ENCODE peak calls at places on chromosomes 16 and 17, in four cellular contexts. T is K562, K is SK-N-SH, A is GM12878. P is an unnamed sample.
A peak's percentile ranks its signal among the peaks of the same experiment; 100 is the strongest.

GRCh38 chr16:56426585-56426984 is 1.2 kb upstream of the AMFR start:
- DNase-seq in K (no peak), A (no peak), T (no peak), P (peak; percentile 16)

GRCh38 chr16:86626284-86626683 is 47.9 kb downstream of the FOXL1 start:
- DNase-seq in K (no peak), A (no peak), T (no peak), P (no peak)

GRCh38 chr17:43827596-43827995 is 5.3 kb downstream of the MPP3 start:
- DNase-seq in K (no peak), T (no peak), A (no peak), P (no peak)

GRCh38 chr17:27579304-27579703 is 51.7 kb upstream of the LGALS9 start:
- DNase-seq in T (no peak), A (no peak), K (no peak), P (no peak)

GRCh38 chr17:73698966-73699365 is 54.7 kb upstream of the SDK2 start:
- DNase-seq in A (no peak), K (no peak), T (no peak), P (no peak)

GRCh38 chr16:65534121-65534528 is 412.3 kb upstream of the CDH11 start:
- DNase-seq in A (no peak), K (no peak), T (no peak), P (peak; percentile 43)

GRCh38 chr17:64384253-64385186 is 6.1 kb downstream of the PECAM1 start:
- DNase-seq in K (no peak), A (no peak), T (no peak), P (no peak)

GRCh38 chr16:21260870-21261791 is 17.0 kb downstream of the CRYM start:
- DNase-seq in K (no peak), T (peak; percentile 90), A (no peak), P (peak; percentile 94)

GRCh38 chr17:32281011-32281451 is 15.4 kb downstream of the RHBDL3 start:
- DNase-seq in A (no peak), T (no peak), K (no peak), P (no peak)

GRCh38 chr17:7748098-7748775 is 30.7 kb downstream of the DNAH2 start:
- DNase-seq in K (peak; percentile 62), A (no peak), T (no peak), P (peak; percentile 30)
- H2AFZ ChIP-seq in K (peak overlapping the region; percentile 79), A (no peak overlapping the region), T (no peak overlapping the region), P (peak overlapping the region; percentile 71)

DNA sequence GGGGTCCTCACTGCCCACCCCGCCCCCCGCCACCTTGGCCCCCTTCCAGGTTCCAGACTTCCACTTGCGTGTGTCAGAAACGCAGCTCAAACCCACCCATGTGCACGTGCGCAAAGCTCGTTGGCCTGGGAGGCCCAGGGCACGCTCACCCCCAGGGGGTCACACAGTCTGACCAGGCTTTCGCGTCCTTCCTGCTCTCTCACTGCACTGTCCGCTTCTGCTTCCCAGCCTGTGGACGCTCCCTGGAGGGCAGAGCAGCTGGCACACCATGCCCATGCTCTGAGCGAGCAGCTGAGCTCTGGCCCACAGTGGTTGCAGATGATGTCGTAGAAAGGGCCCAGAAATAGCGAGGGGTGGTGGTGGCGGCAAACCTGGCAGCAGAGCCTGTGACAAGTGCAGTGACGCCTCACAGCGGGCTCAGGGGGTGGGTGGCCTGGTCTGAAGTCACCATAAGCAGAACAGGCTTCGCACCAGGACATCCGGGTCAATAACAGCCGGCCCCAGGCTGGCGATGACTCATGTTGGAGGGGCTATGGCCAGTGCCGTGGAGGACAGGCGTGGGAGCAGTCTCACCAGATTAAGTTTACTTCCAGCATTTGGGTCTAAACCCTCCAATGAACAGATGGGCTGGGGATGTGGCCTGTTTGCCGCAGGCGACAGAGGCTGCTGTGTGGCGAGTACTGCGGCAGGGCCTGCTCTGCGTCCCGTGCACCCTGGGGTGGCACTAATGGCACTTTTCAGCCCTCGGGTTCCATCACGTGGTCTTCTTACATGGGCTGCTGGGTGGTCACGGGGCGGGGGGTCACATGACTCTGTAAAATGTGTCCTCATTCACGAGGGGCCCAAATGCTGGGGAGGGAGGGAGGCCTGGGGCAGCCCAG is 49.0 kb downstream of the NT5M start:
- DNase-seq in A (no peak), K (peak; percentile 88), T (peak; percentile 81), P (peak; percentile 48)
- TF ChIP-seq MXI1 in A (no peak), K (peak; percentile 28), T (no peak), P (no peak)

DNA sequence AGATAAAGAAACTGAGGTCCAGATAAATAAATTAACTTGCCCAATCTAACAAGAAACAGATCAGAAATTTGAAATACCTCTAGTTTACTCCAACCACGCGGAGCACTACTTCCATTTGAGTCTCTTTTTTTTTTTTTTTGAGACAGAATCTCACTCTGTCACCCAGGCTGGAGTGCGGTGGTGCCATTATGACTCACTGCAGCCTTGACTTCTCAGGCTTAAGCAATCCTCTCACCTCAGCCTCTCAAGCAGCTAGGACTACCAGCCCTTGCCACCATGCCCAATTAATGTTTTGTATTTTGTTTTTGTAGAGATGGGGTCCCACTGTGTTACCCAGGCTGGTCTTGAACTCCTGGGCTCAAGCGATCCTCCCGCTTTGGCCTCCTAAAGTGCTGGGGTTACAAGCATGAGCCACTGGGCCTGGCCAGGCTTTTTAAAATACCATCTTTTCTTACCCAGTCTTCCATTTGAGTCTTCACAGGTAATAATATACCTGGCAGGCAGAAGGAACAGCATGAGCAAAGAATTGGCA is 3.3 kb upstream of the NACA2 start:
- DNase-seq in K (no peak), A (no peak), T (no peak), P (no peak)
- TF ChIP-seq RCOR1 in K (no peak), A (no peak), T (no peak), P (no peak)

GRCh38 chr17:5510776-5511175 is 24.4 kb downstream of the MIS12 start:
- DNase-seq in A (no peak), K (no peak), T (no peak), P (no peak)

GRCh38 chr17:5513610-5514009 is 27.2 kb downstream of the MIS12 start:
- DNase-seq in T (no peak), K (no peak), A (no peak), P (no peak)

GRCh38 chr17:5514976-5515375 is 28.6 kb downstream of the MIS12 start:
- DNase-seq in T (no peak), A (no peak), K (no peak), P (no peak)

DNA sequence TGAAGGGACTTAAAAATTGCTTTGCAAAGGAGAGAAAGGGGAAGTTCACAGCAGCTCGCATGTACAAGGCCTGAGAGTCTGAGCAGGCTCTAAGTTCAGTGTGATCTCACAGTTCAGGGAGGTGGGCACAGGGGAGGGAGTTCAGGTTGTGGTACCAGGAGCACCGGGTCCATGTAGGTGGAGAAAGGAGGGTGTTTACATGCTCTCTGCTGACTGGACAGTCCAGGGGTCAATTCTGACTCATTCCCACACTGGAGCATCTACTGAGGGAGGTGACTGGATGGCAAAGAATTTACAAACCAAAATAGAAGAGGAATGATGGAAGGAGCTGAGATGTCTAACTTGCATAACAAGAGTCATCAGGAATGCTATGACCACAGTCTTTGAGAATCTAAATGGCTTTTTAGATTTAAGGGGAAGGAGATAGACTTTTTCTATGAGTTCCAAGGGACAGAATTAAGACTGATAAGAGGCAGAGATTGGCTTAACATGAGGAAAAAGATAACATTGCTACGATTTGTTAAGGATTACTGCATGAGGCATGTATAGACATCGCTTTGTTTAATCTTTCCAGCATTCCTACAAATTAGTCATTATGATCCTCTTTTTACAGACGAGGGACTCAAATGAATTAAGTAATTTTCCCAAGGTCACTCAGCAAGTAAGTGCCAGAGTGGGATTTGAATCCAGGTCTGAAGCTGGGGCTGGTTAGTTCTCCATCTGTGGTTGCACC is 29.9 kb downstream of the MIS12 start:
- DNase-seq in A (no peak), T (no peak), K (no peak), P (peak; percentile 100)
- H2AFZ ChIP-seq in A (no peak overlapping the region), T (no peak overlapping the region), K (no peak overlapping the region), P (peak overlapping the region; percentile 52)

GRCh38 chr17:61431594-61432311 is 20.5 kb upstream of the TBX4 start:
- DNase-seq in A (no peak), K (no peak), T (no peak), P (peak; percentile 76)
- TF ChIP-seq MXI1 in A (no peak), K (no peak), T (no peak), P (no peak)

GRCh38 chr17:46060461-46060860 is 61.4 kb downstream of the STH start:
- DNase-seq in T (no peak), A (no peak), K (no peak), P (no peak)

GRCh38 chr17:46059457-46059856 is 60.4 kb downstream of the STH start:
- DNase-seq in T (no peak), A (no peak), K (no peak), P (no peak)

GRCh38 chr17:46053911-46054534 is 55.0 kb downstream of the STH start:
- DNase-seq in A (no peak), K (no peak), T (no peak), P (peak; percentile 47)

GRCh38 chr17:46057366-46057765 is 58.3 kb downstream of the STH start:
- DNase-seq in K (no peak), A (no peak), T (no peak), P (no peak)

DNA sequence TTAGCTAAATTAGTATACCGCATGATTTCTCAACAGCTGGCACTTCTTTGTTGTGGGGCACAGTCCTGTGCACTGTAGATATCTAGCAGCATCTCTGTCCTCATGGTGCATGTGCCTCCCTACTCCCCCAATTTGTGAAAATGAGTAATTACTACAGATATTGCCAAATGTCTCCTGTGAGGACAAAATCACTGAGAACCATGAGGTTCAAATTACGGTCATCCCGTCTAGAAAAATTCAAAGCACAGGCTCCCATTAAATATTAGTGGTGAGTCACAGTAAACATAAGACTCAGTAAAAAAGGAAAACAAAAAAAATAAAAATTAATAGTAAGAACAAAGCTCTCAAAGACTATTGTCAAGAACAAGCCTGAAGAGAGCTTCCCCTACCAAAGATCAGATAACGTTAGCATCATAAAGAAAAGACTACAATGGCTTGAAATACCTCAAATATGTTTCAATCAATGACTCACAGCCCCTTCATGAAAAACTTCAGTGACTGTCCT is 57.8 kb downstream of the STH start:
- DNase-seq in K (no peak), A (no peak), T (no peak), P (peak; percentile 74)
- TF ChIP-seq RCOR1 in K (no peak), A (no peak), T (no peak), P (no peak)